ENCODE peak calls at places on chromosome 13, in seven cellular contexts. R, C, O, L, X, S and V are unnamed samples.

GRCh38 chr13:30738526-30738925 is 3.2 kb downstream of the ALOX5AP start:
- DNase-seq in S (no peak), L (no peak), O (no peak), X (no peak), C (no peak), R (no peak), V (no peak)

GRCh38 chr13:93767231-93767916 is 540.8 kb downstream of the GPC6 start:
- DNase-seq in R (no peak), C (no peak), S (no peak), X (no peak), O (no peak), L (no peak), V (no peak)

GRCh38 chr13:89827552-89827951 is 1519.9 kb upstream of the MIR17HG start:
- DNase-seq in S (no peak), X (no peak), O (no peak), C (no peak), L (no peak), R (no peak), V (no peak)

GRCh38 chr13:73146705-73147104 is 87.9 kb downstream of the KLF5 start:
- DNase-seq in X (peak), L (no peak), S (no peak), R (no peak), C (no peak), O (no peak), V (peak)

GRCh38 chr13:67635754-67636153 is 405.6 kb upstream of the PCDH9 start:
- DNase-seq in C (peak), S (no peak), X (peak), O (no peak), L (no peak), R (no peak), V (no peak)

GRCh38 chr13:106212436-106213010 is 322.9 kb downstream of the EFNB2 start:
- DNase-seq in X (peak), L (no peak), S (no peak), C (no peak), O (no peak), R (no peak), V (no peak)

GRCh38 chr13:76709851-76710250 is 176.4 kb downstream of the KCTD12 start:
- DNase-seq in R (no peak), S (no peak), L (no peak), C (no peak), X (peak), O (no peak), V (no peak)

GRCh38 chr13:108070491-108070890 is 144.8 kb downstream of the LIG4 start:
- DNase-seq in L (no peak), O (no peak), S (no peak), C (no peak), X (no peak), R (no peak), V (no peak)

GRCh38 chr13:64529874-64530485 is 2700.2 kb downstream of the PCDH9 start:
- DNase-seq in C (no peak), L (no peak), O (no peak), X (peak), S (no peak), R (no peak), V (peak)

GRCh38 chr13:103371271-103371670 is 305.1 kb upstream of the SLC10A2 start:
- DNase-seq in O (no peak), R (no peak), X (no peak), C (peak), S (no peak), L (no peak), V (no peak)

GRCh38 chr13:100828226-100828625 is 153.6 kb upstream of the TMTC4 start:
- DNase-seq in S (no peak), L (no peak), R (no peak), X (no peak), O (no peak), C (no peak), V (peak)

GRCh38 chr13:95533545-95534135 is 18.9 kb upstream of the CLDN10 start:
- DNase-seq in R (peak), X (no peak), C (no peak), S (no peak), L (no peak), O (no peak), V (no peak)

GRCh38 chr13:109707044-109707794 is 79.2 kb downstream of the IRS2 start:
- DNase-seq in C (no peak), L (no peak), R (no peak), O (no peak), X (no peak), S (no peak), V (no peak)

GRCh38 chr13:84455143-84455905 is 573.0 kb upstream of the SLITRK1 start:
- DNase-seq in S (no peak), L (no peak), O (no peak), C (no peak), X (no peak), R (no peak), V (no peak)

GRCh38 chr13:83184819-83185218 is 697.5 kb downstream of the SLITRK1 start:
- DNase-seq in C (peak), O (no peak), R (no peak), L (no peak), S (no peak), X (peak), V (no peak)

GRCh38 chr13:97468331-97468730 is 34.4 kb downstream of the RAP2A start:
- DNase-seq in C (no peak), L (no peak), O (no peak), X (peak), R (no peak), S (peak), V (no peak)

GRCh38 chr13:83941669-83942335 is 59.5 kb upstream of the SLITRK1 start:
- DNase-seq in L (no peak), C (no peak), S (no peak), X (no peak), O (no peak), R (no peak), V (no peak)

GRCh38 chr13:110136660-110137585 is 170.0 kb downstream of the COL4A1 start:
- DNase-seq in X (no peak), S (no peak), O (no peak), C (no peak), R (no peak), L (no peak), V (no peak)

GRCh38 chr13:25468330-25469178 is 96.8 kb downstream of the ATP8A2 start:
- DNase-seq in X (no peak), S (no peak), O (no peak), C (no peak), L (peak), R (no peak), V (peak)

GRCh38 chr13:112567161-112567862 is 20.6 kb downstream of the TUBGCP3 start:
- DNase-seq in S (no peak), O (no peak), R (no peak), C (no peak), X (no peak), L (no peak), V (no peak)

GRCh38 chr13:50677687-50678463 is 165.6 kb downstream of the DLEU7 start:
- DNase-seq in S (no peak), L (no peak), X (peak), O (no peak), C (no peak), R (no peak), V (no peak)

GRCh38 chr13:36981156-36981743 is 17.9 kb downstream of the ALG5 start:
- DNase-seq in X (peak), C (no peak), O (no peak), R (no peak), S (no peak), L (no peak), V (no peak)

GRCh38 chr13:97000295-97000925 is 6.1 kb upstream of the OXGR1 start:
- DNase-seq in R (no peak), S (no peak), X (peak), C (no peak), L (no peak), O (no peak), V (no peak)

GRCh38 chr13:92735909-92736308 is 490.7 kb upstream of the GPC6 start:
- DNase-seq in O (no peak), X (no peak), L (no peak), C (no peak), S (no peak), R (no peak), V (no peak)
- H3K4me3 ChIP-seq in O (no peak), X (no peak), L (no peak), C (no peak), S (no peak), R (no peak), V (no peak)

GRCh38 chr13:80498433-80498832 is 157.5 kb upstream of the SPRY2 start:
- DNase-seq in C (no peak), L (no peak), X (no peak), S (no peak), O (no peak), R (no peak), V (no peak)

GRCh38 chr13:80497439-80497838 is 156.5 kb upstream of the SPRY2 start:
- DNase-seq in R (no peak), O (no peak), C (no peak), S (no peak), L (no peak), X (no peak), V (no peak)

GRCh38 chr13:80499536-80500280 is 158.8 kb upstream of the SPRY2 start:
- DNase-seq in X (peak), O (no peak), L (no peak), S (no peak), C (no peak), R (no peak), V (no peak)

GRCh38 chr13:80497978-80498377 is 157.1 kb upstream of the SPRY2 start:
- DNase-seq in X (no peak), R (no peak), C (no peak), O (no peak), L (no peak), S (no peak), V (no peak)

GRCh38 chr13:80497007-80497406 is 156.1 kb upstream of the SPRY2 start:
- DNase-seq in X (no peak), C (no peak), L (no peak), S (no peak), R (no peak), O (no peak), V (no peak)
- H3K4me3 ChIP-seq in X (no peak), C (no peak), L (no peak), S (no peak), R (no peak), O (no peak), V (no peak)

GRCh38 chr13:35957174-35957867 is 173.9 kb downstream of the DCLK1 start:
- DNase-seq in C (peak), R (no peak), X (peak), O (no peak), L (no peak), S (peak), V (no peak)

GRCh38 chr13:35957996-35958395 is 173.2 kb downstream of the DCLK1 start:
- DNase-seq in R (no peak), O (no peak), C (no peak), L (no peak), X (no peak), S (no peak), V (no peak)

GRCh38 chr13:35954207-35954560 is 177.0 kb downstream of the DCLK1 start:
- DNase-seq in C (no peak), L (no peak), O (no peak), S (no peak), X (no peak), R (no peak), V (no peak)

GRCh38 chr13:35956074-35956473 is 175.1 kb downstream of the DCLK1 start:
- DNase-seq in O (no peak), X (no peak), R (no peak), S (no peak), C (no peak), L (no peak), V (no peak)

DNA sequence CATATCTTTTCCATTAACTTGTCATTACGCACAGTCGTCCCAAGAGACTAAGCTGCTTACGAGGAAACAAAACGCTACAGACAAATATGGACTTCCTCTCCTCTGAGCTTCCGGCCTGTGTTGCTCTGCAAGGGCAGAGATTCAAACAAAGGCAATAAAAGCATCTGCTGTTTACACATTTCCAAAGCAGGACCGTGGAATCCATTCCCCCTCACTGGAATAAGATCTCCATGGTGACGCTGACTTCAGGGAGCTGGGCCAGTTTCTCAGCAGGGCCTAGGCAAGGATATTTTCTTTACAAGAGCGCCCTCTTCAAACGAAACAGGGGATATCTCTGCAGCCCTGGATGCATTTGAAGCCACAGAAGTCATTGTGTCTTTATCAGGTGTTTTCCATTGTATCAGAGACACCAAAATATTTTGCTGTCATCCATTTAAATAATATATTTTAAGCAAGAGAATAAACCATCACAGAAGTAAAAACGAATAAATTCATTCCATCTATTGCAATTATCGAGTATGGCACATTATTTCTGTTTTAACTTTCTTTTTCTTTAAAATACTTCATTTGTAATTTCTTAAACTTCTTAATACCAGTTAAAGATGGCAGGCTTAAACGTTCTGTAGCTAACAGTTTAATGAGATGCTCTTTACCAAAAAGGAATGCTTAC is 177.5 kb downstream of the DCLK1 start:
- DNase-seq in O (no peak), S (peak), C (peak), X (peak), R (peak), L (no peak), V (peak)
- H3K4me3 ChIP-seq in O (no peak), S (no peak), C (peak), X (no peak), R (no peak), L (no peak), V (no peak)

GRCh38 chr13:99056381-99057014 is 78.6 kb upstream of the DOCK9 start:
- DNase-seq in R (no peak), C (no peak), X (peak), L (no peak), S (no peak), O (no peak), V (no peak)

GRCh38 chr13:99059498-99060070 is 81.7 kb upstream of the DOCK9 start:
- DNase-seq in X (no peak), R (no peak), S (no peak), L (no peak), C (no peak), O (no peak), V (no peak)

GRCh38 chr13:99055286-99056073 is 77.6 kb upstream of the DOCK9 start:
- DNase-seq in L (no peak), X (no peak), R (no peak), S (no peak), O (no peak), C (no peak), V (no peak)

GRCh38 chr13:99058527-99059495 is 80.9 kb upstream of the DOCK9 start:
- DNase-seq in L (no peak), C (no peak), X (no peak), O (no peak), S (no peak), R (no peak), V (no peak)

GRCh38 chr13:99057310-99057975 is 79.6 kb upstream of the DOCK9 start:
- DNase-seq in R (no peak), L (no peak), C (peak), O (no peak), S (peak), X (peak), V (no peak)
- H3K4me3 ChIP-seq in R (no peak), L (no peak), C (no peak), O (no peak), S (no peak), X (no peak), V (no peak)